ENCODE peak calls at places on chromosomes 11 and 22, in nine cellular contexts. F is WERI-Rb-1; P is NAMALWA; O is stimulated activated naive CD4-positive, alpha-beta T cell; I is EH; C is NCI-H510A treated with DMSO at 0.1 percent for 48 hours; W is stimulated activated naive CD8-positive, alpha-beta T cell treated with anti-CD3 and anti-CD28 coated beads, Interleukin-15, Interleukin-2, amounts not matched to agents 100 U/mL and 50 U/mL, for 24 hours; S is NCI-H1417; K is activated T-helper 9 cell treated with anti-CD3 and anti-CD28 coated beads, Interleukin-2, amount 50 U/mL, for 16 hours. A is an unnamed sample.

GRCh38 chr22:41314821-41315220 is 13.5 kb downstream of the ZC3H7B start:
- DNase-seq in F (no peak), P (no peak), O (no peak), I (no peak), C (no peak), W (no peak), S (no peak), K (no peak), A (no peak)

GRCh38 chr11:124837491-124837856 is 27.8 kb upstream of the ROBO3 start:
- DNase-seq in F (peak), P (peak), O (peak), I (peak), C (peak), W (no peak), S (peak), K (no peak), A (no peak)

GRCh38 chr11:7591992-7592391 is 78.2 kb downstream of the PPFIBP2 start:
- DNase-seq in F (no peak), P (no peak), O (no peak), I (no peak), C (no peak), W (no peak), S (no peak), K (no peak), A (no peak)

GRCh38 chr11:34407121-34407813 is 31.5 kb upstream of the CAT start:
- DNase-seq in F (no peak), P (no peak), O (no peak), I (no peak), C (no peak), W (no peak), S (no peak), K (no peak), A (no peak)

GRCh38 chr11:61752117-61752924 is at the start of gene MYRF:
- DNase-seq in F (peak), P (no peak), O (peak), I (peak), C (peak), W (peak), S (no peak), K (peak), A (peak)

GRCh38 chr11:6229911-6230310 is 4.5 kb downstream of the FHIP1B start:
- DNase-seq in F (no peak), P (no peak), O (no peak), I (no peak), C (no peak), W (no peak), S (no peak), K (no peak), A (no peak)

GRCh38 chr11:47183031-47183856 is 3.0 kb downstream of the PACSIN3 start:
- DNase-seq in F (no peak), P (no peak), O (no peak), I (no peak), C (no peak), W (no peak), S (no peak), K (no peak), A (no peak)

GRCh38 chr11:12079726-12080556 is 30.4 kb upstream of the MICAL2 start:
- DNase-seq in F (no peak), P (no peak), O (no peak), I (peak), C (no peak), W (no peak), S (no peak), K (no peak), A (no peak)

GRCh38 chr11:132278801-132279574 is 908.6 kb downstream of the NTM start:
- DNase-seq in F (peak), P (peak), O (no peak), I (peak), C (peak), W (no peak), S (peak), K (no peak), A (no peak)